ENCODE peak calls at places on chromosomes 7 and 10, in ten cellular contexts. A is globus pallidus, F is BJ, B is GM12865, R is heart right ventricle, Q is HEK293T, L is tibial artery, G is AG10803, T is cortex of kidney, E is GM03348. Z is an unnamed sample.

GRCh38 chr7:54242776-54243175 is 299.4 kb upstream of the VSTM2A start:
- DNase-seq in A (no peak), F (no peak), B (no peak), R (no peak), Q (no peak), L (no peak), G (no peak), T (no peak), E (no peak), Z (no peak)

GRCh38 chr7:94330474-94331027 is 64.1 kb upstream of the COL1A2 start:
- DNase-seq in A (no peak), F (no peak), B (no peak), R (no peak), Q (no peak), L (no peak), G (no peak), T (no peak), E (no peak), Z (no peak)

GRCh38 chr10:34049887-34050286 is 715.4 kb upstream of the NRP1 start:
- DNase-seq in A (no peak), F (peak; percentile 17), B (no peak), R (no peak), Q (no peak), L (no peak), G (no peak), T (no peak), E (no peak), Z (no peak)

GRCh38 chr7:16615234-16615633 is 30.3 kb downstream of the ANKMY2 start:
- DNase-seq in A (no peak), F (no peak), B (no peak), R (no peak), Q (no peak), L (no peak), G (no peak), T (no peak), E (no peak), Z (no peak)

GRCh38 chr10:106573106-106573505 is 591.4 kb downstream of the SORCS1 start:
- DNase-seq in A (no peak), F (no peak), B (no peak), R (no peak), Q (no peak), L (no peak), G (peak; percentile 65), T (no peak), E (peak; percentile 28), Z (no peak)

GRCh38 chr7:105662998-105663397 is 81.7 kb upstream of the EFCAB10 start:
- DNase-seq in A (no peak), F (no peak), B (no peak), R (no peak), Q (no peak), L (no peak), G (no peak), T (no peak), E (no peak), Z (no peak)

GRCh38 chr10:7410306-7410799 is 481 bp downstream of the SFMBT2 start:
- DNase-seq in A (peak; percentile 41), F (no peak), B (peak; percentile 34), R (peak; percentile 21), Q (no peak), L (no peak), G (no peak), T (no peak), E (peak; percentile 24), Z (no peak)

GRCh38 chr7:100668069-100668449 is 5.5 kb upstream of the GNB2 start:
- DNase-seq in A (no peak), F (no peak), B (no peak), R (no peak), Q (no peak), L (no peak), G (no peak), T (no peak), E (no peak), Z (no peak)

GRCh38 chr10:48767752-48768450 is 83.2 kb downstream of the WDFY4 start:
- DNase-seq in A (no peak), F (no peak), B (no peak), R (no peak), Q (no peak), L (no peak), G (no peak), T (no peak), E (no peak), Z (no peak)

GRCh38 chr10:35194906-35195305 is 68.3 kb downstream of the CREM start:
- DNase-seq in A (no peak), F (no peak), B (no peak), R (no peak), Q (no peak), L (no peak), G (peak; percentile 20), T (no peak), E (no peak), Z (no peak)

GRCh38 chr10:60142736-60143135 is 236.4 kb upstream of the CCDC6 start:
- DNase-seq in A (no peak), F (no peak), B (no peak), R (no peak), Q (no peak), L (no peak), G (no peak), T (no peak), E (no peak), Z (no peak)